ENCODE peak calls at places on chromosomes 4 and X, in ten cellular contexts. A is naive B cell, X is glutamatergic neuron, K is omental fat pad, F is spleen, V is HS-27A, C is iPS-NIHi11, S is NCI-H1417 treated with DMSO at 0.1 percent for 48 hours, E is NCI-H1092, R is NAMALWA. T is an unnamed sample.

GRCh38 chr4:108060164-108060563 is 70.5 kb downstream of the HADH start:
- DNase-seq in A (no peak), X (no peak), K (no peak), F (no peak), V (no peak), C (peak), S (no peak), E (no peak), R (peak), T (peak)

GRCh38 chr4:121510260-121510942 is 129.6 kb upstream of the QRFPR start:
- DNase-seq in A (no peak), X (no peak), K (no peak), F (no peak), V (no peak), C (no peak), S (no peak), E (no peak), R (no peak), T (no peak)

GRCh38 chr4:154313004-154313587 is 178.5 kb downstream of the DCHS2 start:
- DNase-seq in A (no peak), X (no peak), K (no peak), F (no peak), V (no peak), C (no peak), S (no peak), E (no peak), R (no peak), T (no peak)

GRCh38 chr4:38884254-38884653 is 16.6 kb downstream of the FAM114A1 start:
- DNase-seq in A (no peak), X (no peak), K (no peak), F (no peak), V (no peak), C (no peak), S (no peak), E (no peak), R (no peak), T (no peak)

GRCh38 chrX:16664626-16665025 is 14.7 kb downstream of the S100G start:
- DNase-seq in A (no peak), X (no peak), K (no peak), F (no peak), V (no peak), C (no peak), S (no peak), E (no peak), R (no peak), T (no peak)

GRCh38 chr4:176744091-176744490 is 48.6 kb downstream of the VEGFC start:
- DNase-seq in A (no peak), X (no peak), K (no peak), F (no peak), V (no peak), C (no peak), S (no peak), E (no peak), R (no peak), T (no peak)

GRCh38 chr4:176099314-176099713 is 33.7 kb downstream of the WDR17 start:
- DNase-seq in A (no peak), X (no peak), K (no peak), F (no peak), V (no peak), C (no peak), S (no peak), E (no peak), R (peak), T (no peak)

GRCh38 chrX:120380699-120381098 is 18.8 kb downstream of the ATP1B4 start:
- DNase-seq in A (peak), X (no peak), K (no peak), F (no peak), V (no peak), C (peak), S (no peak), E (no peak), R (peak), T (no peak)

GRCh38 chr4:113179996-113180395 is 130.5 kb downstream of the ANK2 start:
- DNase-seq in A (no peak), X (no peak), K (no peak), F (no peak), V (peak), C (no peak), S (no peak), E (no peak), R (no peak), T (peak)

GRCh38 chr4:121675715-121676114 is 21.1 kb downstream of the ANXA5 start:
- DNase-seq in A (no peak), X (peak), K (no peak), F (no peak), V (no peak), C (no peak), S (no peak), E (no peak), R (no peak), T (peak)

GRCh38 chr4:1492636-1493539 is 86.6 kb upstream of the NKX1-1 start:
- DNase-seq in A (no peak), X (no peak), K (no peak), F (no peak), V (no peak), C (peak), S (no peak), E (no peak), R (no peak), T (no peak)

GRCh38 chr4:153218961-153219360 is 14.7 kb downstream of the TRIM2 start:
- DNase-seq in A (no peak), X (no peak), K (no peak), F (no peak), V (no peak), C (no peak), S (no peak), E (no peak), R (no peak), T (no peak)

GRCh38 chrX:43559643-43560042 is 96.5 kb upstream of the MAOA start:
- DNase-seq in A (peak), X (peak), K (no peak), F (no peak), V (no peak), C (peak), S (no peak), E (peak), R (peak), T (peak)

GRCh38 chr4:134624365-134624764 is 422.8 kb upstream of the PABPC4L start:
- DNase-seq in A (no peak), X (no peak), K (no peak), F (no peak), V (no peak), C (peak), S (no peak), E (no peak), R (no peak), T (no peak)

GRCh38 chr4:86508436-86508835 is 85.7 kb upstream of the PTPN13 start:
- DNase-seq in A (no peak), X (no peak), K (no peak), F (no peak), V (no peak), C (no peak), S (no peak), E (no peak), R (no peak), T (peak)

GRCh38 chrX:71095971-71096701 is 485 bp downstream of the FOXO4 start:
- DNase-seq in A (no peak), X (peak), K (no peak), F (peak), V (no peak), C (no peak), S (no peak), E (no peak), R (peak), T (no peak)

GRCh38 chr4:112287258-112287873 is 1.7 kb upstream of the TIFA start:
- DNase-seq in A (peak), X (no peak), K (no peak), F (no peak), V (no peak), C (no peak), S (no peak), E (no peak), R (peak), T (no peak)

GRCh38 chr4:177574446-177574845 is 132.2 kb upstream of the AGA start:
- DNase-seq in A (no peak), X (no peak), K (no peak), F (no peak), V (no peak), C (no peak), S (no peak), E (no peak), R (no peak), T (no peak)

GRCh38 chrX:112816908-112817307 is 23.7 kb downstream of the AMOT start:
- DNase-seq in A (no peak), X (no peak), K (no peak), F (no peak), V (no peak), C (no peak), S (no peak), E (no peak), R (no peak), T (no peak)